ENCODE peak calls at places on chromosomes 1 and 21, in five cellular contexts. U is neural progenitor cell; D is CD8-positive, alpha-beta memory T cell; C is heart right ventricle; S is pancreas. Z is an unnamed sample.

GRCh38 chr1:213125686-213126085 is 74.6 kb downstream of the RPS6KC1 start:
- DNase-seq in C (no peak), S (no peak), U (no peak), D (no peak), Z (no peak)

GRCh38 chr1:239386453-239387303 is at the start of gene CHRM3:
- DNase-seq in D (no peak), C (peak; percentile 11), U (peak; percentile 85), S (peak; percentile 91), Z (no peak)

GRCh38 chr1:50976890-50977574 is 7.0 kb downstream of the CDKN2C start:
- DNase-seq in C (peak; percentile 45), U (peak; percentile 48), D (peak; percentile 15), S (no peak), Z (peak; percentile 15)

GRCh38 chr1:245177071-245177900 is 22.5 kb downstream of the KIF26B start:
- DNase-seq in C (no peak), S (peak; percentile 29), D (no peak), U (no peak), Z (no peak)

GRCh38 chr1:150464422-150464826 is 22.8 kb upstream of the TARS2 start:
- DNase-seq in U (peak; percentile 65), C (peak; percentile 67), S (peak; percentile 47), D (peak; percentile 62), Z (peak; percentile 59)

GRCh38 chr1:203564024-203564423 is 62.6 kb upstream of the ATP2B4 start:
- DNase-seq in S (no peak), C (no peak), D (no peak), U (no peak), Z (no peak)

GRCh38 chr1:46058936-46059335 is 73.5 kb downstream of the PIK3R3 start:
- DNase-seq in U (no peak), S (no peak), C (no peak), D (no peak), Z (no peak)

GRCh38 chr1:2382621-2383361 is 8.6 kb downstream of the MORN1 start:
- DNase-seq in C (no peak), D (peak; percentile 9), S (no peak), U (peak; percentile 71), Z (no peak)

GRCh38 chr1:218439541-218440295 is 94.6 kb downstream of the TGFB2 start:
- DNase-seq in D (no peak), C (peak; percentile 21), U (peak; percentile 21), S (no peak), Z (no peak)

GRCh38 chr21:36113647-36114428 is 21.0 kb upstream of the CBR3 start:
- DNase-seq in U (no peak), C (no peak), D (peak; percentile 85), S (no peak), Z (peak; percentile 42)

GRCh38 chr1:161200992-161201827 is 957 bp upstream of the NDUFS2 start:
- DNase-seq in D (no peak), U (no peak), S (peak; percentile 27), C (peak; percentile 88), Z (no peak)

GRCh38 chr1:223141021-223141420 is 2.0 kb downstream of the TLR5 start:
- DNase-seq in S (peak; percentile 28), U (peak; percentile 17), C (no peak), D (no peak), Z (no peak)

GRCh38 chr21:31343680-31344480 is at the start of gene TIAM1:
- DNase-seq in C (peak; percentile 43), S (no peak), D (peak; percentile 7), U (peak; percentile 68), Z (no peak)

GRCh38 chr1:241411776-241412338 is 54.9 kb upstream of the RGS7 start:
- DNase-seq in U (no peak), C (no peak), S (no peak), D (no peak), Z (no peak)

GRCh38 chr1:239944666-239945065 is 147.0 kb upstream of the FMN2 start:
- DNase-seq in C (no peak), U (no peak), D (no peak), S (no peak), Z (no peak)

GRCh38 chr1:218679988-218680743 is 335.0 kb downstream of the TGFB2 start:
- DNase-seq in C (no peak), U (no peak), S (no peak), D (no peak), Z (no peak)

GRCh38 chr1:225996946-225997545 is 2.1 kb downstream of the SDE2 start:
- DNase-seq in U (no peak), D (no peak), S (no peak), C (no peak), Z (no peak)

GRCh38 chr1:147243228-147243685 is 773 bp downstream of the CHD1L start:
- DNase-seq in U (peak; percentile 68), D (no peak), S (peak; percentile 19), C (no peak), Z (peak; percentile 16)

GRCh38 chr1:113191579-113192076 is 118.6 kb downstream of the LRIG2 start:
- DNase-seq in C (no peak), S (no peak), D (no peak), U (no peak), Z (no peak)

GRCh38 chr21:45951676-45952075 is 29.9 kb upstream of the COL6A1 start:
- DNase-seq in C (no peak), U (no peak), S (no peak), D (no peak), Z (no peak)
- H3K9me3 ChIP-seq in C (no peaks in the 10 kb centered on the region), U (no peaks in the 10 kb centered on the region), S (no peaks in the 10 kb centered on the region), D (no peaks in the 10 kb centered on the region), Z (no peaks in the 10 kb centered on the region)

GRCh38 chr1:17204546-17205440 is at the start of gene PADI1:
- DNase-seq in U (no peak), C (no peak), D (no peak), S (no peak), Z (no peak)
- H3K9me3 ChIP-seq in U (no peaks in the 10 kb centered on the region), C (no peaks in the 10 kb centered on the region), D (no peaks in the 10 kb centered on the region), S (no peaks in the 10 kb centered on the region), Z (no peaks in the 10 kb centered on the region)

GRCh38 chr1:49048188-49048587 is 271.5 kb upstream of the BEND5 start:
- DNase-seq in D (no peak), U (no peak), C (no peak), S (no peak), Z (no peak)
- H3K9me3 ChIP-seq in D (no peaks in the 10 kb centered on the region), U (peaks cover 13% of the 10 kb centered on the region), C (no peaks in the 10 kb centered on the region), S (no peaks in the 10 kb centered on the region), Z (no peaks in the 10 kb centered on the region)

GRCh38 chr1:151716405-151716762 is 219 bp downstream of the CELF3 start:
- DNase-seq in U (no peak), C (no peak), D (no peak), S (no peak), Z (no peak)

GRCh38 chr1:151714820-151715725 is 1.5 kb downstream of the CELF3 start:
- DNase-seq in S (no peak), C (no peak), U (no peak), D (no peak), Z (no peak)

GRCh38 chr1:151716771-151717631 is at the start of gene CELF3:
- DNase-seq in C (peak; percentile 17), U (peak; percentile 83), D (peak; percentile 35), S (peak; percentile 27), Z (no peak)

GRCh38 chr1:151713874-151714273 is 2.7 kb downstream of the CELF3 start:
- DNase-seq in S (no peak), C (no peak), U (no peak), D (no peak), Z (no peak)

DNA sequence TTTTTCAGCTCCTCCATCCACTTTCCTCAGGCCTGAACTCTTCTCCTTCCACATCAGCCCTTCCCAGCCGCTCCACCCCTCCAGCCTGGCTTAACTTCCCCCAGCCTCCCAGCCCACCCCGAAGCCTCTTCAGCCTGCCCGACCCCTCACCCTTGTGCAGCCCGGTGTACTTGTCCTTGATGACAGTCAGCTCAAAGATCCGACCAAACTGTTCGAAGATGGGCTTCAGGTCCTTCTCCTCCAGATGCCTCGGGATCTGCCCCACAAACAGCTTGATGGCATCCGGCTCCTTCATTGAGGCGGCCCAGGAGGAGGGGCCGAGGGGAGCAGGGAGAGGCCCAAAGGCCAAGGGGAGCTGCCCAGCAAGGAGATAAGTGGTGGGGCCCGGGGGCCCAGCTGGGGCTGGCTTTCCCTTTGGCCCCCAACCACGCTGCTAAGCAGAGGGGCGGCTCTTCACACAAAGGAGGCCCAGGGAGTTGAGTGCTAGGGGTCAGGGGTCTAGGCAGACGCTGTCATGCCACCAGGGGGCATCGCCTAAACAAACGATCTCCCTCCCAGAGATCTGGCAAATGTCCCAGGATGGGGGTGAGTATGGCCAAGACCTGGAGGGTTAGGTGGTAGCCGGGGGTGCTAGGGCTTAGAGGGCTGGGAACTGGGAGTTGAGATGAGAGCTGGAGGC is 738 bp downstream of the CELF3 start:
- DNase-seq in C (no peak), S (no peak), D (no peak), U (peak; percentile 80), Z (no peak)
- H3K9me3 ChIP-seq in C (no peaks in the 10 kb centered on the region), S (no peaks in the 10 kb centered on the region), D (no peaks in the 10 kb centered on the region), U (no peaks in the 10 kb centered on the region), Z (no peaks in the 10 kb centered on the region)

DNA sequence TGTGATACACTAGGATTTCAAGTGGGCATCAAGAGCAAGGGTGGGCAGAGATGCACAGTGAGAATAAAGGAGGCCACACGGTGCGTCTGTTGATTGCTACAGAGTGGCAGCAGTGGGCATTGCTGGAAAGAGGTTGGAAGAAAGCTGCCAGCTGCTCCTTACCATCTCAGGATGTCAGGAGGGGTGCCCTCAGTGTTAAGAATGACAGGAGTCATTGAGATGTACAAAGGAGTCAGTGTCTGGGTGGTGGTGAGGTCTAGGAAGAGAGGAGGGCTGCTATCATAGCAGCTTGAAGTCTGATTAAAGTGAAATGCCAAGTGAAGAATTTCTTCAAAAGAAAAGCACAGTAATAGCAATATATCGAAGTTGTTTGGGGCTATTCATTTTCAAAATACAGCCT is 992.7 kb downstream of the TTLL7 start:
- DNase-seq in S (no peak), U (no peak), C (no peak), D (no peak), Z (no peak)
- H3K9me3 ChIP-seq in S (no peaks in the 10 kb centered on the region), U (no peaks in the 10 kb centered on the region), C (no peaks in the 10 kb centered on the region), D (no peaks in the 10 kb centered on the region), Z (no peaks in the 10 kb centered on the region)

DNA sequence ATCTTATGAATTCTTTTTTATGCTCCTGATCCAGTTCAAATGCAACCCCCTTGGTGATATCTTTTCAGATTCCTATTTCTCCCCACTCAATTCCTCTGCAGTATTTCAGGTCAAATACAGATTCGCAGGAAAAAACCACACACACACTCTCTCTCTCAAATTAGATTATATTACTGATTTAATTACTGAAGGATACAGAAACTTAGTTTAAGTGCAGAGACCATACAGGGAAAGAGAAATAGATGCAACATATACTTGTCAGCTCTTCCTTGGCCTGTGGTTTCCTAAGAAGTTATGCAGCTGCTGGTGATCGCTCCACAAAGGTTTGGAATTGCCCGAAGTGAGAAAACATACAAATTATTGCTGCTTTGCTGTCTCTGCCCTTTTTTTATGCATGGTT is 400.9 kb downstream of the AGBL4 start:
- DNase-seq in S (no peak), U (no peak), C (no peak), D (no peak), Z (no peak)
- H3K9me3 ChIP-seq in S (no peaks in the 10 kb centered on the region), U (peaks cover 15% of the 10 kb centered on the region), C (peaks cover 22% of the 10 kb centered on the region), D (no peaks in the 10 kb centered on the region), Z (no peaks in the 10 kb centered on the region)

GRCh38 chr21:21439761-21440160 is 441.6 kb downstream of the NCAM2 start:
- DNase-seq in U (no peak), D (no peak), C (no peak), S (no peak), Z (no peak)
- H3K9me3 ChIP-seq in U (no peaks in the 10 kb centered on the region), D (no peaks in the 10 kb centered on the region), C (no peaks in the 10 kb centered on the region), S (no peaks in the 10 kb centered on the region), Z (no peaks in the 10 kb centered on the region)

DNA sequence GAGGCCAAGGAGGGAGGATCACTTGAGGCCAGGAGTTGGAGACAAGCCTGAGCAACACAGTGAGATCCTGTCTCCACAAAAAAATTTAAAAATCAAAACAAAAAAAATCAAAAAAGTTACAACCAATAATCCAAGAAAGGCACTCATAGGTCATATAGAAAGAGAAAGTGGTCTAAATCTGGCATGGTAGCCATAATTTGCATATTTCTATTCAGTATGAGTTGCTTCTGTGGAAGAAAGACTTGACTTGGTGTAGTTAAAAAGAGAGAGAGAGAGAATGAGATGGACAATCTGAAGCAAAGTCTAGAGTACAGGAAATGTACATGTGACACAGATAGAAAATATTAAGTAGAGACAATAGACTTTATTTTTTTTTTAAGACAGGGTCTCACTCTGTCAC is 22.5 kb downstream of the JMJD4 start:
- DNase-seq in D (no peak), U (no peak), C (no peak), S (no peak), Z (no peak)
- H3K9me3 ChIP-seq in D (no peaks in the 10 kb centered on the region), U (peaks cover 11% of the 10 kb centered on the region), C (peaks cover 42% of the 10 kb centered on the region), S (no peaks in the 10 kb centered on the region), Z (peaks cover 1% of the 10 kb centered on the region)

Z was measured in T-helper 17 cell.